ENCODE peak calls at places on chromosomes 16 and 17, in five cellular contexts. One of them, this sample, is unnamed.

GRCh38 chr16:83159049-83159448 is 532.3 kb downstream of the CDH13 start:
- DNase-seq in MCF 10A: no peak
- DNase-seq in ovary: no peak
- DNase-seq in tibial artery: no peak
- DNase-seq in HL-60: no peak
- DNase-seq in this sample: no peak

GRCh38 chr16:17205279-17206139 is 265.3 kb downstream of the XYLT1 start:
- DNase-seq in MCF 10A: no peak
- DNase-seq in tibial artery: no peak
- DNase-seq in HL-60: no peak
- DNase-seq in ovary: no peak
- DNase-seq in this sample: no peak

GRCh38 chr16:83963277-83964119 is 4.5 kb upstream of the NECAB2 start:
- DNase-seq in tibial artery: no peak
- DNase-seq in HL-60: no peak
- DNase-seq in ovary: no peak
- DNase-seq in MCF 10A: no peak
- DNase-seq in this sample: no peak

GRCh38 chr17:63701477-63702222 is 1.7 kb upstream of the LIMD2 start:
- DNase-seq in MCF 10A: no peak
- DNase-seq in ovary: no peak
- DNase-seq in tibial artery: no peak
- DNase-seq in HL-60: no peak
- DNase-seq in this sample: peak; percentile 74

GRCh38 chr17:50541916-50542688 is 4.9 kb upstream of the SPATA20 start:
- DNase-seq in HL-60: peak; percentile 66
- DNase-seq in ovary: peak; percentile 92
- DNase-seq in MCF 10A: peak; percentile 85
- DNase-seq in tibial artery: peak; percentile 85
- DNase-seq in this sample: peak; percentile 98

GRCh38 chr16:83807710-83808572 is at the start of gene HSBP1:
- DNase-seq in HL-60: peak; percentile 88
- DNase-seq in tibial artery: peak; percentile 94
- DNase-seq in ovary: peak; percentile 96
- DNase-seq in MCF 10A: peak; percentile 92
- DNase-seq in this sample: peak; percentile 98

GRCh38 chr16:9932000-9932399 is 250.2 kb downstream of the GRIN2A start:
- DNase-seq in HL-60: no peak
- DNase-seq in ovary: no peak
- DNase-seq in tibial artery: no peak
- DNase-seq in MCF 10A: no peak
- DNase-seq in this sample: no peak

GRCh38 chr16:73040136-73040535 is 7.8 kb downstream of the ZFHX3 start:
- DNase-seq in HL-60: no peak
- DNase-seq in tibial artery: peak; percentile 16
- DNase-seq in ovary: no peak
- DNase-seq in MCF 10A: no peak
- DNase-seq in this sample: no peak

GRCh38 chr16:19232988-19233387 is 52.5 kb upstream of the CLEC19A start:
- DNase-seq in ovary: no peak
- DNase-seq in tibial artery: no peak
- DNase-seq in MCF 10A: no peak
- DNase-seq in HL-60: no peak
- DNase-seq in this sample: no peak

GRCh38 chr17:6153416-6153815 is 83.2 kb downstream of the WSCD1 start:
- DNase-seq in ovary: no peak
- DNase-seq in MCF 10A: no peak
- DNase-seq in HL-60: no peak
- DNase-seq in tibial artery: no peak
- DNase-seq in this sample: no peak

GRCh38 chr17:70767102-70767701 is 597.9 kb downstream of the KCNJ2 start:
- DNase-seq in HL-60: no peak
- DNase-seq in MCF 10A: peak; percentile 48
- DNase-seq in tibial artery: no peak
- DNase-seq in ovary: no peak
- DNase-seq in this sample: peak; percentile 15

GRCh38 chr17:34980353-34980680 is at the start of gene LIG3:
- DNase-seq in tibial artery: peak; percentile 93
- DNase-seq in MCF 10A: peak; percentile 93
- DNase-seq in HL-60: peak; percentile 85
- DNase-seq in ovary: peak; percentile 97
- DNase-seq in this sample: peak; percentile 96

GRCh38 chr17:34981538-34982241 is 1.4 kb downstream of the LIG3 start:
- DNase-seq in ovary: no peak
- DNase-seq in MCF 10A: no peak
- DNase-seq in HL-60: peak; percentile 49
- DNase-seq in tibial artery: no peak
- DNase-seq in this sample: no peak

GRCh38 chr17:34979650-34980352 is 511 bp upstream of the LIG3 start:
- DNase-seq in HL-60: no peak
- DNase-seq in MCF 10A: peak; percentile 9
- DNase-seq in ovary: no peak
- DNase-seq in tibial artery: no peak
- DNase-seq in this sample: no peak

GRCh38 chr17:34979153-34979552 is 1.2 kb upstream of the LIG3 start:
- DNase-seq in tibial artery: no peak
- DNase-seq in MCF 10A: no peak
- DNase-seq in HL-60: no peak
- DNase-seq in ovary: no peak
- DNase-seq in this sample: no peak

DNA sequence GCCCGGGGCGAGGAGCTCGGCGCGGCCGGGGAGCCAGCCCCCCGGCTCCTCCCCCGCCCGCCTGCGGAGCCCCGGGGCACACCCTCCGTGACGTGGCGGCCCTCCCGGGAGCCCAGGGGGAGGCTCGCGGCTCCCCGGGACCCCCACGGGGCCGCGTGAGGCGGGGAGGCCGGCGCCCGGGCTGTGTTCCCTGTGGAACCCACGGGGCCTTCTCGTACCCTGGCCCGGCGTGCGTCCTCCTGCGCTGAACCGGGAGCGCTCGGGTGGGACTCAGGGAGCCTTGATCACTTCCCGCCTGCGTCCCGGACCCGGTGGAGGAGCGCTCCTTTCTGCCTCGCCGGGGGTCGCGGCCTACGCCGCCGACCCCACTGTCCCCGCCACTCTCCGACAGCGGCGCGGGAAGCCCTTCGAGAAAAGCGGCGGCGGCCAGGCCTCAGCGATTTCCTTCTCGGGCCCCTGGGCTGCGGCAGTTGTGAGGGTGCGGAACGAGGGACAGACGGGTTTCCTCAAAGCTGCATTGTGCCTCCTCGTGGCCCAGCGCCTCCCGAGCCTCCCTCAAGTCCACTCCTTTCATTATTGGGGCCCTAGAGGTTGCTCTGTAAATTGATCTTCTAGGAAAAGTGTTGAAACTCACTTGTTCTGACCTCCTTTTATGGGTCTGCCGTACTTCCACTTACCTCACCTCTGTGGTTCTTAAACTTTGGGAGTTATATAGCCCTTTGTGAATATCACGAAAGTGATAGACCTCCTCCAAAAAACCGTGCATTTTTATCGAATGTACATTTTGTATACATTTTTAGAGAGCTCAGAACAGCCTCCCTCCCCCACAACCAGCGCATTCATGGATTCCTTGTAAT is 597 bp downstream of the LIG3 start:
- DNase-seq in HL-60: peak; percentile 86
- DNase-seq in tibial artery: peak; percentile 75
- DNase-seq in ovary: peak; percentile 86
- DNase-seq in MCF 10A: peak; percentile 83
- DNase-seq in this sample: peak; percentile 93
- TF ChIP-seq CTCF in HL-60: peak; percentile 18
- TF ChIP-seq CTCF in tibial artery: peak; percentile 33
- TF ChIP-seq CTCF in ovary: peak; percentile 18
- TF ChIP-seq CTCF in MCF 10A: peak; percentile 39
- TF ChIP-seq CTCF in this sample: peak; percentile 69

GRCh38 chr17:39737331-39737760 is 392 bp upstream of the GRB7 start:
- DNase-seq in HL-60: no peak
- DNase-seq in tibial artery: no peak
- DNase-seq in ovary: no peak
- DNase-seq in MCF 10A: no peak
- DNase-seq in this sample: no peak
- TF ChIP-seq CTCF in HL-60: no peak
- TF ChIP-seq CTCF in tibial artery: no peak
- TF ChIP-seq CTCF in ovary: no peak
- TF ChIP-seq CTCF in MCF 10A: no peak
- TF ChIP-seq CTCF in this sample: no peak

DNA sequence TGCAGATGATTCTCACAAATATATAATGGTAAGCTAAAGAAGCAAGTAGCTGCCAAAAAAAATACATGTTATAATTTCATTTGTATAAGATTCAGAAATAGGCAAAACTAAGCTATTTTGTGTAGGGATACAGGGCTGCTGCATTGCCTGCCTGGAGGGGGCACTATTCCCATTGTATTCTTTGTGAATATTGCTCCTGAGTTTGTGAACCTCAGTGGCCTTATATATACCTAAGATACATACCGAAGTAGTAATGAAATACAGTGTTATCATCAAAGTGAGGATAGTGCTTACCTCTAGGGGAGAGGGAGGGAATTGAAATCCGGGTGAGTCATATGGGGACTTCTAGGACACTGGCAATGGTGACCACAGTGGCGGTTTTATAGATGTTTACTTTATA is 53.5 kb downstream of the C17orf58 start:
- DNase-seq in ovary: no peak
- DNase-seq in tibial artery: no peak
- DNase-seq in MCF 10A: peak; percentile 15
- DNase-seq in HL-60: peak; percentile 6
- DNase-seq in this sample: no peak
- TF ChIP-seq CTCF in ovary: no peak
- TF ChIP-seq CTCF in tibial artery: no peak
- TF ChIP-seq CTCF in MCF 10A: peak; percentile 6
- TF ChIP-seq CTCF in HL-60: no peak
- TF ChIP-seq CTCF in this sample: peak; percentile 9

DNA sequence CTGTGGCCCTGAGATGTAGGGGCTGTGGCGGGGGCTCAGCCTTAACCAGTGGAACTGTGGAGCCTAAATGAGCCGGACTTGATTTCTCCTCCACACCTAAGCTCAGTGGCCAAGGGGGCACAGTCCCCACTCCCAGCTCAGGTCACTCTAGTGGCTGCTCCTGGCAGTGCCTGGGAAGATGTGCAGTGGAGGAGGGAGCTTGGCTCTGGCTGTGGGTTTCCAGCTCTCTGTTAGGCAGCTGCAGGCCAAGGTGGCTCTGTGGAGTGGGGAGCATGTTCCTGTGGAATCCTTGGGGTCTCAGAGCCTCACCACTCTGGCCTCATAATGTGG is 76.3 kb downstream of the AMFR start:
- DNase-seq in tibial artery: no peak
- DNase-seq in MCF 10A: no peak
- DNase-seq in HL-60: no peak
- DNase-seq in ovary: no peak
- DNase-seq in this sample: no peak
- TF ChIP-seq CTCF in tibial artery: no peak
- TF ChIP-seq CTCF in MCF 10A: no peak
- TF ChIP-seq CTCF in HL-60: no peak
- TF ChIP-seq CTCF in ovary: no peak
- TF ChIP-seq CTCF in this sample: no peak

GRCh38 chr17:77436058-77436442 is 295.3 kb downstream of the SEC14L1 start:
- DNase-seq in HL-60: no peak
- DNase-seq in ovary: no peak
- DNase-seq in MCF 10A: no peak
- DNase-seq in tibial artery: no peak
- DNase-seq in this sample: no peak
- TF ChIP-seq CTCF in HL-60: no peak
- TF ChIP-seq CTCF in ovary: no peak
- TF ChIP-seq CTCF in MCF 10A: no peak
- TF ChIP-seq CTCF in tibial artery: no peak
- TF ChIP-seq CTCF in this sample: no peak

DNA sequence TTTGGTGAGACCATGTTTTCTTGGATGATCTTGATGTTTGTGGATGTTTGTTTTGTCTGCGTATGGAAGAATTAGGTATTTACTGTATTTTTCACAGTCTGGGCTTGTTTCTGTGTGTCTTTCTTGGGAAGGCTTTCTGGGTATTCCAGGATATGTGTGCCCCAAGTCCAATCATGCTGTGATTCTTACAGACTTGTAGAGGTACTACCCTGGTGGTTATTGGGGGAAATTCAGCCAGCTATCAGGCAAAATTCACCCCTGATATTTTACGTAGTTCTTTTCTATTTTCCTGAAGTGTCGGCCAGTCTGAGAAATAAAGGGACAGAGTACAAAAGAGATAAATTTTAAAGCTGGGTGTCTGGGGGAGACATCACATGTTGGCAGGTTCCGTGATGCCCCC is 33.4 kb upstream of the ARL4D start:
- DNase-seq in tibial artery: no peak
- DNase-seq in HL-60: no peak
- DNase-seq in ovary: no peak
- DNase-seq in MCF 10A: no peak
- DNase-seq in this sample: no peak
- TF ChIP-seq CTCF in tibial artery: no peak
- TF ChIP-seq CTCF in HL-60: no peak
- TF ChIP-seq CTCF in ovary: no peak
- TF ChIP-seq CTCF in MCF 10A: peak; percentile 33
- TF ChIP-seq CTCF in this sample: no peak

GRCh38 chr17:72931635-72932034 is 160.9 kb downstream of the SLC39A11 start:
- DNase-seq in MCF 10A: no peak
- DNase-seq in ovary: no peak
- DNase-seq in tibial artery: no peak
- DNase-seq in HL-60: no peak
- DNase-seq in this sample: peak; percentile 31
- TF ChIP-seq CTCF in MCF 10A: no peak
- TF ChIP-seq CTCF in ovary: no peak
- TF ChIP-seq CTCF in tibial artery: no peak
- TF ChIP-seq CTCF in HL-60: no peak
- TF ChIP-seq CTCF in this sample: no peak

GRCh38 chr16:56956756-56957155 is 5.0 kb upstream of the CETP start:
- DNase-seq in tibial artery: no peak
- DNase-seq in MCF 10A: no peak
- DNase-seq in ovary: no peak
- DNase-seq in HL-60: no peak
- DNase-seq in this sample: no peak
- TF ChIP-seq CTCF in tibial artery: no peak
- TF ChIP-seq CTCF in MCF 10A: no peak
- TF ChIP-seq CTCF in ovary: no peak
- TF ChIP-seq CTCF in HL-60: no peak
- TF ChIP-seq CTCF in this sample: no peak

DNA sequence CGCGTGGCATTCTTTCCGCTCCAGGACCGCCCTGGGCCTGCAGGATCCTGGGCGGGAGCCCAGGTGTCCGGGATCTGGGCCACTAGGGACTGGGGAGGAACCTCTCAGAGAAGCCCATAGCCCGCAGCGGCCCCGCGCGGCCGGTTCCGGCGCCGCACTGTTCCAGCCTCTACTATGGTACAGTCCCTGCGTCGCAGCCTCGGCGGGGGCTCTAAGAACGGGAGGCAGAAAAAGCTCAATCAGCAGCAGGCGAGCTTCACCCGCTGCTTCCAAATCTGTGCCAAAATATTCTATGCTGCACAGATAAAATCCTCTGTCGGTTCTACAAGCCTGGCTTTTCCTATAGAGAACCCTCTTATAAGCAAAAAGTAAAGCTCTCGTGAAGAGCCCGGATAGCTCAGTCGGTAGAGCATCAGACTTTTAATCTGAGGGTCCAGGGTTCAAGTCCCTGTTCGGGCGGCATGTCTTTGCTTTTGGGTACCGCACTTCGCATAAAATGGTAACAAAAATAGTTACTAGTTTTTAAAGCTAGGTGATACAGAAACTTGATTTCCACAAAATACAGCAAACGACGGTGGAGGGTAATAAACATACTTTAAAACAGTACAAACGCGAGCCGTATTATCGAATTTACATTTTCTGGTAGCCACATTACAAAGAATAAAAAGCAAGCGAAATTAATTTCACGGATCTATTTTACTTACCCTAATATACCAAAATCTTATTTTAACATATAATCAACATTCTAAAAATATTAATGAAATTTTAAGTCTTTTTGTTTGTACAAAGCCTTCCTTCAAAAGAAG is 658 bp upstream of the ALOXE3 start:
- DNase-seq in MCF 10A: peak; percentile 84
- DNase-seq in ovary: peak; percentile 92
- DNase-seq in tibial artery: peak; percentile 88
- DNase-seq in HL-60: no peak
- DNase-seq in this sample: peak; percentile 87
- TF ChIP-seq CTCF in MCF 10A: peak; percentile 87
- TF ChIP-seq CTCF in ovary: peak; percentile 95
- TF ChIP-seq CTCF in tibial artery: peak; percentile 90
- TF ChIP-seq CTCF in HL-60: peak; percentile 48
- TF ChIP-seq CTCF in this sample: peak; percentile 83

This sample was measured in GM10248.